ENCODE peak calls at places on chromosomes 12 and 14, in five cellular contexts. One of them, this sample, is unnamed.

GRCh38 chr12:112514926-112515642 is 96.3 kb downstream of the PTPN11 start:
- DNase-seq in stimulated activated naive CD8-positive, alpha-beta T cell treated with anti-CD3 and anti-CD28 coated beads, Interleukin-15, Interleukin-2, amounts not matched to agents 100 U/mL and 50 U/mL, for 24 hours: no peak
- DNase-seq in EL: no peak
- DNase-seq in foreskin fibroblast: no peak
- DNase-seq in H54: no peak
- DNase-seq in this sample: no peak

GRCh38 chr12:113070117-113070906 is 13.8 kb downstream of the DTX1 start:
- DNase-seq in stimulated activated naive CD8-positive, alpha-beta T cell treated with anti-CD3 and anti-CD28 coated beads, Interleukin-15, Interleukin-2, amounts not matched to agents 100 U/mL and 50 U/mL, for 24 hours: peak
- DNase-seq in EL: no peak
- DNase-seq in foreskin fibroblast: no peak
- DNase-seq in H54: no peak
- DNase-seq in this sample: no peak

GRCh38 chr14:63922696-63923421 is 70.1 kb downstream of the SYNE2 start:
- DNase-seq in stimulated activated naive CD8-positive, alpha-beta T cell treated with anti-CD3 and anti-CD28 coated beads, Interleukin-15, Interleukin-2, amounts not matched to agents 100 U/mL and 50 U/mL, for 24 hours: no peak
- DNase-seq in EL: no peak
- DNase-seq in foreskin fibroblast: no peak
- DNase-seq in H54: no peak
- DNase-seq in this sample: peak

GRCh38 chr12:77845831-77846230 is 15.1 kb downstream of the NAV3 start:
- DNase-seq in stimulated activated naive CD8-positive, alpha-beta T cell treated with anti-CD3 and anti-CD28 coated beads, Interleukin-15, Interleukin-2, amounts not matched to agents 100 U/mL and 50 U/mL, for 24 hours: no peak
- DNase-seq in EL: peak
- DNase-seq in foreskin fibroblast: peak
- DNase-seq in H54: no peak
- DNase-seq in this sample: no peak

GRCh38 chr12:94207467-94208432 is 59.4 kb downstream of the PLXNC1 start:
- DNase-seq in stimulated activated naive CD8-positive, alpha-beta T cell treated with anti-CD3 and anti-CD28 coated beads, Interleukin-15, Interleukin-2, amounts not matched to agents 100 U/mL and 50 U/mL, for 24 hours: peak
- DNase-seq in EL: no peak
- DNase-seq in foreskin fibroblast: no peak
- DNase-seq in H54: no peak
- DNase-seq in this sample: no peak

GRCh38 chr14:38867561-38868150 is 235.4 kb downstream of the SEC23A start:
- DNase-seq in stimulated activated naive CD8-positive, alpha-beta T cell treated with anti-CD3 and anti-CD28 coated beads, Interleukin-15, Interleukin-2, amounts not matched to agents 100 U/mL and 50 U/mL, for 24 hours: peak
- DNase-seq in EL: peak
- DNase-seq in foreskin fibroblast: peak
- DNase-seq in H54: peak
- DNase-seq in this sample: peak

GRCh38 chr14:22008098-22008412 is 334.4 kb upstream of the OR4E1 start:
- DNase-seq in stimulated activated naive CD8-positive, alpha-beta T cell treated with anti-CD3 and anti-CD28 coated beads, Interleukin-15, Interleukin-2, amounts not matched to agents 100 U/mL and 50 U/mL, for 24 hours: no peak
- DNase-seq in EL: no peak
- DNase-seq in foreskin fibroblast: no peak
- DNase-seq in H54: no peak
- DNase-seq in this sample: no peak

GRCh38 chr12:55809274-55809673 is 8.2 kb downstream of the SARNP start:
- DNase-seq in stimulated activated naive CD8-positive, alpha-beta T cell treated with anti-CD3 and anti-CD28 coated beads, Interleukin-15, Interleukin-2, amounts not matched to agents 100 U/mL and 50 U/mL, for 24 hours: no peak
- DNase-seq in EL: no peak
- DNase-seq in foreskin fibroblast: no peak
- DNase-seq in H54: no peak
- DNase-seq in this sample: no peak

GRCh38 chr12:10220398-10221077 is 7.9 kb downstream of the GABARAPL1 start:
- DNase-seq in stimulated activated naive CD8-positive, alpha-beta T cell treated with anti-CD3 and anti-CD28 coated beads, Interleukin-15, Interleukin-2, amounts not matched to agents 100 U/mL and 50 U/mL, for 24 hours: no peak
- DNase-seq in EL: peak
- DNase-seq in foreskin fibroblast: peak
- DNase-seq in H54: no peak
- DNase-seq in this sample: no peak

GRCh38 chr12:126617312-126617711 is 1552.1 kb downstream of the AACS start:
- DNase-seq in stimulated activated naive CD8-positive, alpha-beta T cell treated with anti-CD3 and anti-CD28 coated beads, Interleukin-15, Interleukin-2, amounts not matched to agents 100 U/mL and 50 U/mL, for 24 hours: no peak
- DNase-seq in EL: no peak
- DNase-seq in foreskin fibroblast: no peak
- DNase-seq in H54: peak
- DNase-seq in this sample: no peak

GRCh38 chr14:51337520-51337919 is 97.5 kb downstream of the TMX1 start:
- DNase-seq in stimulated activated naive CD8-positive, alpha-beta T cell treated with anti-CD3 and anti-CD28 coated beads, Interleukin-15, Interleukin-2, amounts not matched to agents 100 U/mL and 50 U/mL, for 24 hours: no peak
- DNase-seq in EL: no peak
- DNase-seq in foreskin fibroblast: no peak
- DNase-seq in H54: no peak
- DNase-seq in this sample: peak

GRCh38 chr12:111428081-111428727 is 22.5 kb downstream of the SH2B3 start:
- DNase-seq in stimulated activated naive CD8-positive, alpha-beta T cell treated with anti-CD3 and anti-CD28 coated beads, Interleukin-15, Interleukin-2, amounts not matched to agents 100 U/mL and 50 U/mL, for 24 hours: no peak
- DNase-seq in EL: no peak
- DNase-seq in foreskin fibroblast: no peak
- DNase-seq in H54: no peak
- DNase-seq in this sample: no peak

This sample was measured in keratinocyte.